ENCODE peak calls at places on chromosomes 2 and 18, in five cellular contexts. U is MV-4-11, V is NT2/D1, E is Panc1, I is astrocyte of the cerebellum. L is an unnamed sample.

GRCh38 chr2:235390108-235390815 is 103.6 kb upstream of the AGAP1 start:
- DNase-seq in E (no peak), U (peak; percentile 92), I (no peak), V (no peak), L (no peak)

GRCh38 chr2:196515041-196515440 is 124.5 kb upstream of the CCDC150 start:
- DNase-seq in E (no peak), U (no peak), I (no peak), V (no peak), L (no peak)

GRCh38 chr2:220482751-220483150 is 855.3 kb downstream of the SLC4A3 start:
- DNase-seq in U (no peak), V (no peak), E (no peak), I (no peak), L (no peak)

GRCh38 chr2:55120634-55121359 is 70.5 kb upstream of the RTN4 start:
- DNase-seq in V (no peak), I (no peak), E (no peak), U (peak; percentile 76), L (no peak)

GRCh38 chr2:151827564-151828142 is 568 bp downstream of the ARL5A start:
- DNase-seq in E (no peak), V (peak; percentile 6), U (no peak), I (no peak), L (no peak)

GRCh38 chr2:175478369-175478768 is 296.9 kb upstream of the ATP5MC3 start:
- DNase-seq in E (no peak), I (no peak), U (no peak), V (no peak), L (no peak)

GRCh38 chr2:72115361-72116080 is 32.1 kb downstream of the CYP26B1 start:
- DNase-seq in E (peak; percentile 58), U (no peak), V (peak; percentile 61), I (peak; percentile 79), L (peak; percentile 70)

GRCh38 chr2:23330214-23330613 is 54.8 kb upstream of the KLHL29 start:
- DNase-seq in V (peak; percentile 40), E (no peak), U (peak; percentile 5), I (no peak), L (no peak)

GRCh38 chr2:176413786-176414185 is 144.5 kb downstream of the MTX2 start:
- DNase-seq in U (no peak), I (no peak), V (no peak), E (no peak), L (no peak)

GRCh38 chr18:79941473-79942119 is 9.9 kb downstream of the SLC66A2 start:
- DNase-seq in E (no peak), U (no peak), V (no peak), I (no peak), L (no peak)

GRCh38 chr2:181517685-181518301 is 60.6 kb downstream of the ITGA4 start:
- DNase-seq in E (no peak), I (peak; percentile 3), U (no peak), V (no peak), L (no peak)

GRCh38 chr2:203225423-203226039 is 13.3 kb upstream of the CYP20A1 start:
- DNase-seq in V (peak; percentile 13), E (no peak), U (no peak), I (no peak), L (no peak)

GRCh38 chr2:134668821-134669220 is 50.0 kb downstream of the TMEM163 start:
- DNase-seq in I (peak; percentile 42), V (no peak), E (no peak), U (peak; percentile 53), L (no peak)

GRCh38 chr2:97868986-97869721 is 126.6 kb downstream of the TMEM131 start:
- DNase-seq in U (peak; percentile 77), I (peak; percentile 52), E (peak; percentile 82), V (peak; percentile 50), L (peak; percentile 83)

GRCh38 chr2:54579682-54580349 is 123.7 kb downstream of the SPTBN1 start:
- DNase-seq in V (no peak), I (no peak), E (no peak), U (no peak), L (no peak)

GRCh38 chr2:62199392-62200125 is 3.6 kb downstream of the B3GNT2 start:
- DNase-seq in E (no peak), V (no peak), I (no peak), U (peak; percentile 70), L (no peak)

GRCh38 chr2:40512246-40512645 is 60.4 kb upstream of the SLC8A1 start:
- DNase-seq in U (no peak), V (no peak), I (no peak), E (no peak), L (no peak)

GRCh38 chr2:209368924-209369323 is 54.9 kb upstream of the MAP2 start:
- DNase-seq in U (no peak), I (peak; percentile 99), E (peak; percentile 95), V (no peak), L (no peak)

GRCh38 chr2:164779383-164780057 is 62.1 kb downstream of the COBLL1 start:
- DNase-seq in I (no peak), E (no peak), U (no peak), V (no peak), L (no peak)

GRCh38 chr18:76553715-76554603 is 58.9 kb upstream of the ZNF516 start:
- DNase-seq in V (no peak), I (no peak), U (peak; percentile 96), E (no peak), L (no peak)

GRCh38 chr2:157899125-157899839 is 23.2 kb upstream of the ACVR1 start:
- DNase-seq in E (no peak), I (no peak), U (no peak), V (no peak), L (no peak)

L was measured in smooth muscle cell of the brain vasculature.